ENCODE peak calls at places on chromosome 7, in seven cellular contexts. V is NCI-H460; M is nucleus accumbens; F is activated CD8-positive, alpha-beta memory T cell treated with anti-CD3 and anti-CD28 coated beads for 4 hours; Q is transverse colon; B is erythroblast; E is fibroblast of lung. Y is an unnamed sample.

GRCh38 chr7:30596043-30596641 is 1.5 kb downstream of the GARS1 start:
- DNase-seq in E (peak), V (peak), M (no peak), Q (no peak), F (no peak), B (peak), Y (no peak)

GRCh38 chr7:45239486-45239885 is 81.9 kb downstream of the RAMP3 start:
- DNase-seq in M (no peak), B (no peak), Q (no peak), V (no peak), F (no peak), E (peak), Y (no peak)

GRCh38 chr7:101702362-101702850 is 73.3 kb upstream of the MYL10 start:
- DNase-seq in E (no peak), B (no peak), M (no peak), Q (peak), F (no peak), V (peak), Y (no peak)

GRCh38 chr7:92847305-92847704 is 10.9 kb upstream of the CDK6 start:
- DNase-seq in Q (no peak), V (no peak), F (no peak), M (no peak), E (no peak), B (no peak), Y (no peak)

GRCh38 chr7:129423700-129424410 is 10.4 kb upstream of the STRIP2 start:
- DNase-seq in F (no peak), Q (no peak), M (no peak), E (peak), B (peak), V (no peak), Y (no peak)

GRCh38 chr7:74606101-74606908 is 51.2 kb upstream of the GTF2I start:
- DNase-seq in E (no peak), B (no peak), V (peak), M (peak), Q (peak), F (no peak), Y (peak)

GRCh38 chr7:80468931-80469714 is 42.7 kb downstream of the GNAT3 start:
- DNase-seq in M (no peak), Q (no peak), V (no peak), F (no peak), B (peak), E (peak), Y (no peak)

GRCh38 chr7:45400680-45401079 is 173.5 kb upstream of the ADCY1 start:
- DNase-seq in V (no peak), E (no peak), M (no peak), Q (no peak), F (no peak), B (no peak), Y (no peak)

GRCh38 chr7:98174334-98175259 is 36.6 kb upstream of the BHLHA15 start:
- DNase-seq in Q (no peak), B (no peak), M (no peak), V (no peak), E (no peak), F (no peak), Y (no peak)

Y was measured in head of caudate nucleus.